ENCODE peak calls at places on chromosomes 11 and 22, in five cellular contexts. E, P, J, H and I are unnamed samples.
A peak's percentile ranks its signal among the peaks of the same experiment; 100 is the strongest.

GRCh38 chr11:30564994-30565393 is 21.2 kb downstream of the MPPED2 start:
- DNase-seq in E (no peak), P (no peak), J (no peak), H (no peak), I (no peak)

GRCh38 chr11:10414659-10415058 is 40.4 kb upstream of the AMPD3 start:
- DNase-seq in E (peak; percentile 68), P (no peak), J (no peak), H (no peak), I (no peak)

GRCh38 chr22:45977551-45978274 is 751 bp upstream of the WNT7B start:
- DNase-seq in E (no peak), P (peak; percentile 62), J (peak; percentile 54), H (no peak), I (no peak)

GRCh38 chr22:48629631-48630443 is 1197.8 kb downstream of the BRD1 start:
- DNase-seq in E (no peak), P (no peak), J (no peak), H (no peak), I (no peak)

GRCh38 chr22:49903322-49904039 is 14.8 kb downstream of the ALG12 start:
- DNase-seq in E (no peak), P (peak; percentile 61), J (no peak), H (no peak), I (no peak)

GRCh38 chr22:46501701-46502100 is 35.7 kb downstream of the CELSR1 start:
- DNase-seq in E (no peak), P (no peak), J (peak; percentile 46), H (no peak), I (no peak)

GRCh38 chr11:2993000-2993330 is 836 bp upstream of the NAP1L4 start:
- DNase-seq in E (no peak), P (no peak), J (no peak), H (no peak), I (no peak)

GRCh38 chr11:41456288-41456687 is 3.2 kb downstream of the LRRC4C start:
- DNase-seq in E (no peak), P (no peak), J (no peak), H (no peak), I (peak; percentile 89)

GRCh38 chr11:124898711-124899110 is 1.0 kb upstream of the ROBO4 start:
- DNase-seq in E (no peak), P (no peak), J (no peak), H (no peak), I (peak; percentile 32)

GRCh38 chr11:9142732-9143131 is 51.3 kb upstream of the SCUBE2 start:
- DNase-seq in E (no peak), P (no peak), J (no peak), H (no peak), I (no peak)

GRCh38 chr11:76622481-76623094 is 48.0 kb downstream of the LRRC32 start:
- DNase-seq in E (no peak), P (no peak), J (no peak), H (no peak), I (no peak)

GRCh38 chr11:59769086-59769485 is 13.9 kb downstream of the STX3 start:
- DNase-seq in E (no peak), P (no peak), J (no peak), H (no peak), I (no peak)

GRCh38 chr11:120170741-120171261 is 32.9 kb upstream of the TRIM29 start:
- DNase-seq in E (no peak), P (no peak), J (no peak), H (no peak), I (no peak)

GRCh38 chr11:83159901-83160865 is 3.3 kb downstream of the PCF11 start:
- DNase-seq in E (no peak), P (no peak), J (peak; percentile 23), H (peak; percentile 56), I (no peak)

GRCh38 chr11:134562176-134562575 is 150.1 kb upstream of the B3GAT1 start:
- DNase-seq in E (no peak), P (peak; percentile 42), J (no peak), H (no peak), I (no peak)

GRCh38 chr11:14336507-14337503 is 22.2 kb downstream of the RRAS2 start:
- DNase-seq in E (no peak), P (no peak), J (peak; percentile 85), H (no peak), I (no peak)

GRCh38 chr11:3959015-3959917 is 103.8 kb downstream of the STIM1 start:
- DNase-seq in E (no peak), P (no peak), J (peak; percentile 54), H (peak; percentile 24), I (no peak)

GRCh38 chr22:22681221-22681739 is 36.9 kb downstream of the GGTLC2 start:
- DNase-seq in E (no peak), P (no peak), J (no peak), H (no peak), I (no peak)

GRCh38 chr11:2390871-2391662 is 9.5 kb upstream of the TSSC4 start:
- DNase-seq in E (no peak), P (no peak), J (peak; percentile 44), H (no peak), I (peak; percentile 59)

GRCh38 chr11:114237321-114238280 is 58.6 kb upstream of the NNMT start:
- DNase-seq in E (no peak), P (no peak), J (no peak), H (no peak), I (no peak)
- H3K4me3 ChIP-seq in E (no peak overlapping the region), P (no peak overlapping the region), J (no peak overlapping the region), H (no peak overlapping the region), I (no peak overlapping the region)

DNA sequence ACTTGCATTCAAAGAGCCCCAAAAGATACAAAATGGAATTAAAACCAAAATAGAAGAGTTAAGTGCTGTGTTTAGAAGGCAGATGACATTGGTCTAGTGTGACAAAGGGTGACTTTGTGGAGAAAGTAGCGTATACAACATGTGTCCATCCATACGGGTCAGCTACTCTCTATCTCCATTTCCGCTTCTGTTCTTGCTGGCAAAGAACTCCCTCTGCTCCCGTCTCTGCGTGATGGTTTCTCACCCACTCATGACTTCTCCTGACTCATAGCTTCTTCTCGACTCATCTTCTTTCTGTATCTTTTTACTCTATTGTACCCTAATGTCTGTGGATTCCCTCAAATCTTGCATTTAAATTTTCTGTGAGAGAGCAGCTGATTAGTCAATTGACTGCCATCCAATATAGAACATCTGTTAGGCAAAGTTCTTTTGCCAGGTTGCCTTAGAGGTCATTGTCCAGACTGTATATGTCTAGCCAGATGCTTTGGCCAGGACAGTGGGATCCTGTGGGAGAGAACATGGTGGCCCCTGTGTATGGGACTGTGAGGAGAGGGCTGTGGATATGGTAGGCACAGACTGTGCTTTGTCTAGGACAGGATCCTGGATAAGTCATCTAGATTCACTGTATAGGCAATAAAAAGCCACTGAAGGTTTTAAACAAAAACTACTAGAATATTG is 28.4 kb downstream of the MMP13 start:
- DNase-seq in E (no peak), P (no peak), J (no peak), H (no peak), I (no peak)
- H3K4me1 ChIP-seq in E (peaks cover 10% of the 10 kb centered on the region), P (peaks cover 5% of the 10 kb centered on the region), J (no peaks in the 10 kb centered on the region), H (no peaks in the 10 kb centered on the region), I (peaks cover 3% of the 10 kb centered on the region)

DNA sequence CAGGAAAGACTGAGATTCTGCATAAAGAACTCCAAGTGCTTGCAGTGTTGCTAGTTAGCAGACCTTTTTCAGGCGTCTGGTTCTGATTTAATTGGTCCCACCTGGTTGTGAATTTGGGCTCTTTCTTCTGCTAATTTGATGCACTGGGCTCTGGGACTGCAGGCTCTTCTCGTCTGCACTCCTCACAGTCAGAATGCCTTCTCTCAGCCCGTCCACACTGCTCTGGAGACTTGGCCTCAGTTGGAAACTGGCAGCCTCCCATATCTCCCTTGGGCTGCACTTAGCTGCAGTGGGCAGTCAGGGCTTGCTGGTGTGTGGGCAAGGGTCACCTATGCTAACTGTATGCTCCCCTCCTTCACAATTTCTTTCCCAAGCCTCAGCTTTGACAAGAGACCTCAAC is 1.5 kb downstream of the TRIM6 start:
- DNase-seq in E (no peak), P (no peak), J (no peak), H (no peak), I (no peak)
- H3K4me3 ChIP-seq in E (no peak overlapping the region), P (no peak overlapping the region), J (peak overlapping the region; percentile 72), H (no peak overlapping the region), I (peak overlapping the region; percentile 71)

GRCh38 chr11:102153082-102153481 is 42.8 kb downstream of the YAP1 start:
- DNase-seq in E (no peak), P (no peak), J (no peak), H (no peak), I (no peak)
- H3K4me1 ChIP-seq in E (peaks cover 24% of the 10 kb centered on the region), P (peaks cover 53% of the 10 kb centered on the region), J (peaks cover 33% of the 10 kb centered on the region), H (peaks cover 12% of the 10 kb centered on the region), I (no peaks in the 10 kb centered on the region)

DNA sequence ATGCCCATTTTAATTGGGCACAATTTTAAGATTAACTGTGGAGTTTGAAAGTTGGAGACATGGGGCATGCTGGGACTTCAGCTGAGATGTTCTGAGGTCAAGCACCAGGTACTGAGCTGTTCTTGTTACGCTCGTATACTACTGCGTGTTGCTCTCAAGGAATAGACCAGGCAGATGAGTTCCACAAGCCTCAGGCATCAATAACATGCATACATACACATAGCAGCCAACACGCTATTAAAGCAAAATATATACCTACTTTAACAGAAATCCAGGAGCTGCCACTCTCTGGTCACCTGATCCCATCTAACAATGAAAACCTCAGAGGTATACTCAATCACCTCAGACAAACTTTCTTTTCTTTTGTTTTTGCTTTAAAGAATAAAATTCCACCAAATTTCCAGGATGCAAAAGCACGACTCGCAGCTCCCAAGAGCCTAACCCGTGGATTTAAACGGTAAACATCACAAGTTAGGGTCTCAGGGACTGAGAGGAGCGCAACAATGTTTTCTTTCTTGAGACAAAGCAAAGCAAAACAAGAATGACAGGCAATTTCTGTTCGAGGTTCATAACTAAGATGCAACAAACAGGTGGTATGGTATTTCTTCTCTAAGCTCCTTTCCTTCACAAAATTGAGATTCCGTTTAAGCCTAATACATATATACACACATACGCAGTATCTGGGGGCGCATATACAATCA is 16.5 kb downstream of the BLID start:
- DNase-seq in E (no peak), P (no peak), J (no peak), H (no peak), I (no peak)
- H3K4me3 ChIP-seq in E (peak overlapping the region; percentile 51), P (peak overlapping the region; percentile 61), J (no peak overlapping the region), H (no peak overlapping the region), I (no peak overlapping the region)

GRCh38 chr11:26947904-26948639 is 45.8 kb upstream of the FIBIN start:
- DNase-seq in E (no peak), P (no peak), J (no peak), H (no peak), I (no peak)

GRCh38 chr11:26949846-26950245 is 44.1 kb upstream of the FIBIN start:
- DNase-seq in E (no peak), P (no peak), J (no peak), H (no peak), I (no peak)

GRCh38 chr11:26951849-26952515 is 41.9 kb upstream of the FIBIN start:
- DNase-seq in E (no peak), P (no peak), J (no peak), H (no peak), I (no peak)

GRCh38 chr11:26948881-26949280 is 45.0 kb upstream of the FIBIN start:
- DNase-seq in E (no peak), P (no peak), J (no peak), H (no peak), I (no peak)

DNA sequence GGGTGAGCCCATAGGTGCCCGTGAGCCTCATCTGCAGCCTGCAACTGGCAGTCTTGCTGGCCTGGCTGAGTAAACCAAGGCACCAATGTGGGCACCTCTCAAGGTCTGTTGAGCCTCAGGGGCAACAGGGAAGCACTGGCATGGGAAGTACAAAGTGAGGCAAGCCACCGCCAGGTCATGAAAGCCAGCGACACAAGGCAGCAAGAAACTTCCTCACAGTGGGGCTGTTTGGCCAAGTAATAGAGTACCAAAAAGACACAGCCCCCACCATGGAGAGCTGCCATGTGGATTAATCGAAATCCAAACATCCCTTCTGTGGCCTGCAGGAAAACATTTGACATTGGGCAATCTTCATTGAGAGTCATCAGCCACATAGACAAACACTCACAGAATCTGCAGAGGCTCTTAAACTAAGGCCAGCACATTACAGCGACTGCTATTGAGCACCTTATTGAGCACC is 43.6 kb upstream of the FIBIN start:
- DNase-seq in E (peak; percentile 34), P (no peak), J (no peak), H (peak; percentile 24), I (no peak)
- H3K4me1 ChIP-seq in E (peaks cover 18% of the 10 kb centered on the region), P (no peaks in the 10 kb centered on the region), J (no peaks in the 10 kb centered on the region), H (no peaks in the 10 kb centered on the region), I (no peaks in the 10 kb centered on the region)